ENCODE peak calls at places on chromosome 12, in five cellular contexts. Y is HTR-8/SVneo; X is NCI-H2107; R is GM10248; A is activated naive CD8-positive, alpha-beta T cell treated with anti-CD3 and anti-CD28 coated beads for 36 hours. P is an unnamed sample.

GRCh38 chr12:130818381-130819247 is 20.4 kb downstream of the STX2 start:
- DNase-seq in R (peak), X (no peak), A (peak), Y (no peak), P (no peak)

GRCh38 chr12:7403466-7403865 is 40.5 kb downstream of the CD163L1 start:
- DNase-seq in A (no peak), X (no peak), R (no peak), Y (no peak), P (no peak)

GRCh38 chr12:124569375-124570148 is 2.1 kb upstream of the NCOR2 start:
- DNase-seq in A (no peak), X (no peak), Y (no peak), R (no peak), P (no peak)

GRCh38 chr12:22284871-22285270 is 49.6 kb downstream of the ST8SIA1 start:
- DNase-seq in A (no peak), Y (no peak), X (no peak), R (no peak), P (no peak)

GRCh38 chr12:22255097-22255496 is 79.4 kb downstream of the ST8SIA1 start:
- DNase-seq in X (no peak), A (no peak), R (no peak), Y (no peak), P (no peak)

GRCh38 chr12:57552692-57553321 is 3.0 kb downstream of the KIF5A start:
- DNase-seq in X (no peak), R (no peak), A (no peak), Y (no peak), P (peak)

GRCh38 chr12:3680919-3681594 is 71.9 kb downstream of the CRACR2A start:
- DNase-seq in A (no peak), Y (no peak), X (peak), R (no peak), P (peak)

GRCh38 chr12:127146991-127147718 is 1119.8 kb upstream of the TMEM132C start:
- DNase-seq in R (no peak), Y (no peak), A (no peak), X (no peak), P (no peak)

GRCh38 chr12:12323606-12324005 is 26.4 kb downstream of the MANSC1 start:
- DNase-seq in R (no peak), A (no peak), X (no peak), Y (no peak), P (no peak)

GRCh38 chr12:96093543-96094196 is 58.3 kb upstream of the LTA4H start:
- DNase-seq in R (no peak), A (no peak), X (no peak), Y (no peak), P (no peak)

GRCh38 chr12:54591001-54591591 is 2.6 kb upstream of the PPP1R1A start:
- DNase-seq in A (no peak), Y (no peak), X (no peak), R (no peak), P (no peak)

GRCh38 chr12:108302471-108303311 is 36.4 kb downstream of the CMKLR1 start:
- DNase-seq in R (no peak), X (no peak), Y (no peak), A (no peak), P (peak)

GRCh38 chr12:31876568-31877424 is 82.4 kb upstream of the RESF1 start:
- DNase-seq in A (no peak), Y (no peak), R (no peak), X (no peak), P (no peak)

GRCh38 chr12:22014783-22015144 is 31.3 kb upstream of the CMAS start:
- DNase-seq in Y (no peak), X (no peak), R (no peak), A (no peak), P (no peak)

GRCh38 chr12:67989184-67989965 is at the start of gene IFNG-AS1:
- DNase-seq in Y (no peak), X (no peak), A (no peak), R (no peak), P (no peak)

GRCh38 chr12:3214508-3215365 is 137.6 kb downstream of the TSPAN9 start:
- DNase-seq in R (no peak), A (no peak), Y (no peak), X (peak), P (peak)

GRCh38 chr12:91978143-91978542 is 167.5 kb downstream of the BTG1 start:
- DNase-seq in A (no peak), R (no peak), Y (no peak), X (no peak), P (no peak)

P was measured in NCI-H2227 treated with DMSO at 0.1 percent for 48 hours.